ENCODE peak calls at places on chromosome 14, in four cellular contexts. A, Z, P and N are unnamed samples.

GRCh38 chr14:99040711-99041110 is 231.3 kb downstream of the BCL11B start:
- DNase-seq in A (no peak), Z (no peak), P (no peak), N (no peak)

GRCh38 chr14:22530101-22530500 is 58.9 kb downstream of the DAD1 start:
- DNase-seq in A (no peak), Z (no peak), P (no peak), N (no peak)

GRCh38 chr14:29805415-29806123 is 122.1 kb downstream of the PRKD1 start:
- DNase-seq in Z (peak; percentile 13), A (no peak), P (peak; percentile 74), N (no peak)

GRCh38 chr14:61177279-61178225 is 103.6 kb downstream of the TMEM30B start:
- DNase-seq in P (no peak), Z (no peak), A (no peak), N (no peak)

GRCh38 chr14:75982724-75983358 is 1.0 kb upstream of the TGFB3 start:
- DNase-seq in P (peak; percentile 67), A (peak; percentile 58), Z (peak; percentile 59), N (no peak)

GRCh38 chr14:68663385-68664076 is 129.3 kb downstream of the ZFP36L1 start:
- DNase-seq in P (peak; percentile 7), Z (no peak), A (no peak), N (no peak)

GRCh38 chr14:89965839-89966238 is 10.1 kb downstream of the TDP1 start:
- DNase-seq in Z (no peak), P (no peak), A (no peak), N (no peak)

GRCh38 chr14:62939970-62940369 is 105.3 kb downstream of the KCNH5 start:
- DNase-seq in Z (no peak), P (no peak), A (no peak), N (no peak)

GRCh38 chr14:64720190-64720589 is 16.0 kb downstream of the PLEKHG3 start:
- DNase-seq in A (peak; percentile 61), P (no peak), Z (peak; percentile 81), N (no peak)

GRCh38 chr14:100375273-100375962 is 52.3 kb downstream of the SLC25A47 start:
- DNase-seq in Z (peak; percentile 68), P (peak; percentile 61), A (no peak), N (peak; percentile 18)

GRCh38 chr14:68283378-68284123 is 464.0 kb downstream of the RAD51B start:
- DNase-seq in P (no peak), A (no peak), Z (peak; percentile 51), N (no peak)

GRCh38 chr14:84750763-84751554 is 779.0 kb upstream of the FLRT2 start:
- DNase-seq in A (no peak), Z (no peak), P (no peak), N (no peak)

GRCh38 chr14:60485600-60486251 is at the start of gene C14orf39:
- DNase-seq in Z (no peak), P (no peak), A (no peak), N (no peak)

GRCh38 chr14:105071942-105072341 is 6.7 kb upstream of the GPR132 start:
- DNase-seq in P (no peak), Z (no peak), A (no peak), N (no peak)

GRCh38 chr14:99023371-99023770 is 248.6 kb downstream of the BCL11B start:
- DNase-seq in A (no peak), P (no peak), Z (no peak), N (no peak)

GRCh38 chr14:61334197-61334701 is 12.9 kb downstream of the PRKCH start:
- DNase-seq in Z (no peak), A (no peak), P (no peak), N (no peak)

GRCh38 chr14:33275879-33276278 is 337.2 kb downstream of the NPAS3 start:
- DNase-seq in Z (no peak), A (no peak), P (no peak), N (no peak)

GRCh38 chr14:22875003-22875747 is 3.6 kb downstream of the LRP10 start:
- DNase-seq in Z (no peak), P (no peak), A (peak; percentile 39), N (no peak)

GRCh38 chr14:65208548-65208947 is 106.2 kb upstream of the MAX start:
- DNase-seq in P (no peak), A (no peak), Z (no peak), N (no peak)

GRCh38 chr14:55698051-55698450 is 118.0 kb downstream of the KTN1 start:
- DNase-seq in A (no peak), Z (peak; percentile 59), P (no peak), N (no peak)

GRCh38 chr14:39956372-39956771 is 524.1 kb upstream of the FBXO33 start:
- DNase-seq in A (no peak), P (no peak), Z (no peak), N (no peak)

GRCh38 chr14:61188936-61189808 is 92.0 kb downstream of the TMEM30B start:
- DNase-seq in P (peak; percentile 59), Z (peak; percentile 23), A (peak; percentile 58), N (no peak)

GRCh38 chr14:104753528-104754212 is 723 bp downstream of the SIVA1 start:
- DNase-seq in Z (peak; percentile 32), A (no peak), P (no peak), N (no peak)

GRCh38 chr14:72815459-72815858 is 78.4 kb downstream of the DPF3 start:
- DNase-seq in Z (no peak), P (no peak), A (no peak), N (no peak)

GRCh38 chr14:70808402-70809237 is 693 bp downstream of the MAP3K9 start:
- DNase-seq in P (peak; percentile 33), Z (peak; percentile 60), A (peak; percentile 55), N (no peak)

GRCh38 chr14:32075636-32076277 is 1.3 kb upstream of the ARHGAP5 start:
- DNase-seq in P (peak; percentile 64), Z (peak; percentile 68), A (no peak), N (no peak)

GRCh38 chr14:34837801-34838322 is 37.3 kb downstream of the BAZ1A start:
- DNase-seq in Z (no peak), A (no peak), P (no peak), N (no peak)

GRCh38 chr14:21852061-21852664 is 178.5 kb upstream of the OR4E1 start:
- DNase-seq in P (no peak), A (no peak), Z (peak; percentile 48), N (no peak)

GRCh38 chr14:54579606-54580005 is 12.7 kb downstream of the SAMD4A start:
- DNase-seq in P (no peak), Z (no peak), A (no peak), N (no peak)
- H3K27ac ChIP-seq in P (no peak overlapping the region), Z (peak overlapping the region; percentile 38), A (no peak overlapping the region), N (no peak overlapping the region)

GRCh38 chr14:23915559-23915958 is 38.0 kb upstream of the DHRS4 start:
- DNase-seq in P (no peak), Z (no peak), A (no peak), N (no peak)

GRCh38 chr14:23910876-23911210 is 42.7 kb upstream of the DHRS4 start:
- DNase-seq in A (no peak), P (no peak), Z (no peak), N (no peak)

GRCh38 chr14:23916038-23916437 is 37.5 kb upstream of the DHRS4 start:
- DNase-seq in A (no peak), P (no peak), Z (no peak), N (no peak)

GRCh38 chr14:23916446-23916845 is 37.1 kb upstream of the DHRS4 start:
- DNase-seq in Z (no peak), P (no peak), A (no peak), N (no peak)
- TF ChIP-seq CTCF in Z (no peak), P (no peak), A (no peak), N (no peak)

DNA sequence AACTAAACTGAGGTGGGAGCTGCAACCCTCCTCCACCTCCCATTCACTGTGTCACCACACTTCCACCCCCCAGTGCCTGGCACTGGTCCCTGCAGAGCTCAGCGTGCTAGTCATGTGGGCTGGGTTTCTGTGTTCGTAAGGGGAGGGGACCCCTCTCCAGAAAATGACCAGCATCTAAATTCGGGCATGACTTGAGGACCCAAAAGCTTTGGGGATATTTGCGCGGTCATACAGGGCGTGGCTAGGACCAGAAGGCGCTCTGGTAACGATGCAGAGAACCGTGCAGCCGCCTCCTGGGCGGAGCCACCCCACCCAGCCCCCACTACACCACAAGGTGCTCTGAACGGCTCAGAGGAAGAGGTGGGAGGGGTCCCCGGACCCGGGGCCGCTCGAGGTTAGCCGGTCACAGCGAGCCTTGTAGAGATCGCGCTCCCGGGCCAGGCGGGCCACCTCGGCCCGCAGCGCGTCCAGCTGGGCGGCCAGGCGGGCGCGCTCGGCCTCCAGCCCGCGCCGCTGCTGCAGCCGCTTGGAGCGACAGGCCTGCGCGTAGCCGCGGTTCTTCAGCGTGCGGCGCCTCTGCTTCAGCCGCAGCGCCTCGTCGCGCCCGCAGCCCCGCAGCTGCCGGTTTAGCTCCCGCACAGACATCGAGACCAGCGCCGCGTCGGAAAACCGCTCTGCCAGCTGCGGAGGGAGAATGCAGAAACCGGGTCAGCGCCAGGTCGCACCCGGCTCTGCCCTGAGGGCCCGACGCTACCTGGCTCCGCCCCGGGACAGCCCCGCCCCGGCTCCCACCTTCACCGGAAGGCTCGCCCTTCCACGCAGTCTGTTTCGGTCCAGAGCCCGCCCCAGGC is 9.8 kb downstream of the CPNE6 start:
- DNase-seq in Z (peak; percentile 85), P (peak; percentile 49), A (peak; percentile 64), N (peak; percentile 11)
- H3K27ac ChIP-seq in Z (peak overlapping the region; percentile 69), P (no peak overlapping the region), A (peak overlapping the region; percentile 2), N (peak overlapping the region; percentile 85)

DNA sequence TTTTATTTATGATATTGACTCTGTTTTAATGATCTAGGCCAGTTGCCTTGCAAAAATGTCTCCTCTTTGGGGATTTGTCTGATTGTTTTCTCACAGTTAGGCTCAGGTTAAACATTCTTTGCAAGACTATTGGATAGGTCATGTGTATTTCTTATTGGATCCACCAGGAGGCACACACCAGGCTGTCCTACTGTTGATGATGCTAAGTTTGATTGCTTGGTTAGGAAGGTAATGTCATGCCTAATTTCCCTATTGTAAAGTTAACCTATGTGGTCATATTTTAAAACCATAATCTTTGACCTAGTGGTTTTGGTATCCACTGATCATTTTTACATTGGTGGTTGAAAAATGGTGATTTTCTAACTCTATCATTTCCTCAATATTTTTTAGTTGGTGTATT is 137.1 kb downstream of the BRMS1L start:
- DNase-seq in P (no peak), A (no peak), Z (no peak), N (no peak)
- TF ChIP-seq CTCF in P (no peak), A (no peak), Z (no peak), N (no peak)

DNA sequence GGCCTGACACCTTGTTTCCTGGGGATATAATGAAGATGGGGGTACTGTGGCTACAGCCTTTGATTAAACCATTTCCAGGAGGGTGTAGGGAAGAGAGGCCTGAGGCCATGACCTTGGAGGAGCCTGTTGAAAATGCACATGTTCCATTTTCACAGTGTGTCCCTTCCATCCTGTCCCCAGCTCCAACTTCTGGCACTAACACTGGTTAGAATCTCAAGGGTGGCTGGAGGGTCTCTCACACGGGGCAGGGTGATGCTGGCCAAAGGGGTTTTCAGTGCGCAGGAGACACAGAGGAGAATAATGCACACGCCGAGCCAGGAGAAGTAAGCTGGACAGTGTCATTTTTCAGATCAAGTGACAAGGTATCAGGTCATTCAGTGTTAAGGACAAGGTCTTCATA is 36.5 kb upstream of the TUNAR start:
- DNase-seq in A (no peak), Z (no peak), P (no peak), N (no peak)
- H3K27ac ChIP-seq in A (no peak overlapping the region), Z (no peak overlapping the region), P (no peak overlapping the region), N (no peak overlapping the region)

GRCh38 chr14:103728721-103729120 is 13.1 kb downstream of the ZFYVE21 start:
- DNase-seq in A (no peak), P (no peak), Z (no peak), N (no peak)
- TF ChIP-seq CTCF in A (no peak), P (no peak), Z (no peak), N (peak; percentile 22)